ENCODE peak calls at places on chromosomes 6 and 20, in eight cellular contexts. B, R, N, Z, U, M, L and V are unnamed samples.

GRCh38 chr6:42259841-42260395 is 42.3 kb upstream of the MRPS10 start:
- DNase-seq in B (no peak), R (no peak), N (no peak), Z (no peak), U (no peak), M (no peak), L (no peak), V (no peak)

GRCh38 chr6:66291905-66292304 is 584.9 kb upstream of the EYS start:
- DNase-seq in B (no peak), R (no peak), N (no peak), Z (no peak), U (no peak), M (no peak), L (no peak), V (no peak)

GRCh38 chr20:51631011-51631950 is 88.8 kb upstream of the NFATC2 start:
- DNase-seq in B (peak), R (peak), N (peak), Z (peak), U (peak), M (peak), L (peak), V (peak)

GRCh38 chr6:56604186-56604585 is 38.5 kb downstream of the DST start:
- DNase-seq in B (no peak), R (no peak), N (peak), Z (no peak), U (no peak), M (no peak), L (no peak), V (no peak)

GRCh38 chr6:73079611-73079955 is 145.7 kb downstream of the KHDC1L start:
- DNase-seq in B (no peak), R (no peak), N (peak), Z (peak), U (no peak), M (no peak), L (peak), V (no peak)

GRCh38 chr20:9635756-9636155 is 121.4 kb downstream of the LAMP5 start:
- DNase-seq in B (no peak), R (no peak), N (no peak), Z (no peak), U (no peak), M (no peak), L (no peak), V (no peak)

GRCh38 chr6:17490724-17491123 is 97.3 kb downstream of the CAP2 start:
- DNase-seq in B (no peak), R (no peak), N (no peak), Z (peak), U (no peak), M (no peak), L (no peak), V (no peak)

GRCh38 chr6:52642381-52642780 is 28.5 kb upstream of the TMEM14A start:
- DNase-seq in B (no peak), R (no peak), N (no peak), Z (no peak), U (no peak), M (no peak), L (no peak), V (no peak)

GRCh38 chr6:125718109-125718508 is 31.3 kb upstream of the HEY2 start:
- DNase-seq in B (no peak), R (no peak), N (no peak), Z (no peak), U (no peak), M (no peak), L (no peak), V (no peak)

GRCh38 chr6:19327246-19327645 is 509.9 kb upstream of the ID4 start:
- DNase-seq in B (no peak), R (no peak), N (peak), Z (peak), U (no peak), M (no peak), L (no peak), V (no peak)

GRCh38 chr6:167974644-167975344 is 22.7 kb upstream of the KIF25 start:
- DNase-seq in B (no peak), R (no peak), N (peak), Z (no peak), U (no peak), M (no peak), L (no peak), V (no peak)

GRCh38 chr6:169700296-169700695 is 1.5 kb downstream of the WDR27 start:
- DNase-seq in B (no peak), R (no peak), N (no peak), Z (peak), U (no peak), M (no peak), L (no peak), V (no peak)

GRCh38 chr20:33837096-33837830 is 26.1 kb downstream of the CHMP4B start:
- DNase-seq in B (no peak), R (no peak), N (no peak), Z (no peak), U (no peak), M (no peak), L (no peak), V (no peak)

GRCh38 chr20:33840759-33841438 is 29.8 kb downstream of the CHMP4B start:
- DNase-seq in B (no peak), R (no peak), N (no peak), Z (no peak), U (no peak), M (no peak), L (no peak), V (no peak)

GRCh38 chr20:33835773-33836172 is 24.6 kb downstream of the CHMP4B start:
- DNase-seq in B (no peak), R (peak), N (peak), Z (peak), U (no peak), M (no peak), L (no peak), V (no peak)

GRCh38 chr20:33839591-33839990 is 28.4 kb downstream of the CHMP4B start:
- DNase-seq in B (no peak), R (no peak), N (no peak), Z (no peak), U (peak), M (peak), L (no peak), V (no peak)

DNA sequence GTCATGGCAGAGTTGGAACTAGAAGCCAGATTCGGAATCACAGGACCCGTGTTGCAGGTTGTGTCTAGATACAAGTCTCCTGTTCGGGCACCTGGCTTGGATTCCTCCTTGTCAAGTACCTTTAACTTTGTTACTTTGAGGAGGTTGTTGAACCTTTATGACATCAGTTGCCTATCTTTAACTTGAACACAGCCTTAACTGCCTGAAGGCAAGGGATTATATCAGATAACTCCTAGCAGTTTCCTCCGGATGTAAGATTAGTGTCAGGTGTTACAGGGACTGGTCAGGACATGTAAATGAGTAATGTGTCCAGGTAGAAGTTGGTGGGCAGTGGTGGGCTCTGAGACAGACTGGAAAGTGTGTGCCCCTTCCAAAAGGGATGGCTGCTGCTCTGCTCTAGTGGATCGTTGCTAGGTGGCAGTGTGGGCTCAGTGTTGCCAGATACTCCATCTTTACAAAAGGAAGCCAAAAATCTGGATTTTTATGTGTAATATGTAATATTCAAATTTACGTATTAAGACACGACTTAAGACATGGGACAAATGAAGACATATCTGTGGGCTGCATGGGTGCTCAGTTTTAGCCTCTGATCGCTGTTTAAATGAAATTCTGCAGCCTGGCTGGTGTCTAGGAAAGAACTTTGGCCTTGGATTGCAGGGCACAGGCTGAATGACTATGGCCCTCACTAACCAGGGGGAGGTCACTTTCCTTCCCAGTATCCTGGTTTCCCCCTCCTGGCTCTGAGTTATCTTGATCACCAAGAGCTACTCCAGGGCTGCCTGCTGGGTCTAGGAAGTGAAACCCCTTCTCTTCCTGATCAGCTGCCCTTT is 27.1 kb downstream of the CHMP4B start:
- DNase-seq in B (no peak), R (no peak), N (no peak), Z (no peak), U (no peak), M (no peak), L (no peak), V (no peak)
- TF ChIP-seq CTCF in B (no peak), R (no peak), N (no peak), Z (no peak), U (no peak), M (no peak), L (no peak), V (no peak)

GRCh38 chr20:48767269-48767960 is 60.4 kb downstream of the PREX1 start:
- DNase-seq in B (no peak), R (no peak), N (no peak), Z (no peak), U (no peak), M (no peak), L (no peak), V (no peak)
- H3K4me3 ChIP-seq in B (no peak), R (no peak), N (no peak), Z (no peak), U (no peak), M (no peak), L (no peak), V (no peak)

GRCh38 chr20:62227977-62228958 is 8.2 kb upstream of the HRH3 start:
- DNase-seq in B (no peak), R (no peak), N (no peak), Z (no peak), U (no peak), M (no peak), L (no peak), V (no peak)
- TF ChIP-seq CTCF in B (no peak), R (no peak), N (no peak), Z (no peak), U (no peak), M (no peak), L (no peak), V (no peak)

GRCh38 chr20:41141153-41141815 is 3.9 kb downstream of the PLCG1 start:
- DNase-seq in B (no peak), R (peak), N (peak), Z (peak), U (peak), M (peak), L (no peak), V (no peak)
- H3K4me3 ChIP-seq in B (no peak), R (no peak), N (no peak), Z (no peak), U (peak), M (peak), L (no peak), V (no peak)

GRCh38 chr20:1382670-1383069 is 10.2 kb downstream of the FKBP1A start:
- DNase-seq in B (peak), R (no peak), N (no peak), Z (peak), U (no peak), M (no peak), L (no peak), V (no peak)

GRCh38 chr20:1377984-1378742 is 14.7 kb downstream of the FKBP1A start:
- DNase-seq in B (no peak), R (no peak), N (peak), Z (no peak), U (no peak), M (no peak), L (no peak), V (no peak)

GRCh38 chr20:1386323-1386722 is 6.5 kb downstream of the FKBP1A start:
- DNase-seq in B (peak), R (no peak), N (no peak), Z (no peak), U (no peak), M (no peak), L (no peak), V (no peak)

GRCh38 chr20:1383621-1384404 is 9.0 kb downstream of the FKBP1A start:
- DNase-seq in B (peak), R (no peak), N (no peak), Z (no peak), U (no peak), M (no peak), L (no peak), V (no peak)

DNA sequence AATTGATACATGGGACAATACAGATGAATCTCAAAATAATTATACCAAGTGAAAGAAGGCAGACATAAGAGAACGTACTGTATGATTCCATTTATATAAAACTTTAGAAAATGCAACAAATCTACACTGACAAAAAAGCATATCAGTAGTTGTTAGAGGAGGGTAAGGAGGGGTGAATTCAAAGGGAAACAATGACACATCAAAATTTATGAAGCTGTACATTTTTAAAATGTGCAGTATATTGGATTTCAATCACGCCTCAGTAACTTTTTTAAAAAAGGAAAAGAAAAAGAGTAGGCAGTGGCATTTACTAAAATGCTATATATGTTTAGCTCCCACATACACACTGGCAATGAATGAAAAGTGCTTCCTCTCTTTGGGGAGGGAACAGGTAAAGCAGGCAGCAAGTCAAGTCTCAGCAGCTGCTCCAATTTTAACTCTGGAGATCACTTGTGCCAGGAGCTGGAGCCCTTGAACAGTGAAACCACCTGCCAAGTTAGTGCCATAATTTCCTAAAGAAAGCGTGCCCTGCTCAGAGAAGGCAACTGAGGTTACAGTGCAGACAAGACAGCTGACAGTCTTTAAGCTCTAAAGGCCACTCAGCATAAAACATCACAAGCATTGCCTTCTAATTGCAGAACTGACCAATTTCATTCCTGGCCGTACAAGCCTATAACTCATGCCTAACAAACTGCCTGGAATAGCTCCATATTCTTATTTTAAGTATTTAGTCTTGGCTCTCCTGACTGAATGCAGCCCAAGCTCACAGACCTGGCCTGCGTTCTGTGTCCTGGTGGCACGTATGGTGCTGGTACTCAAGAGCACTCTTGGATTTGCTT is 10.9 kb downstream of the FKBP1A start:
- DNase-seq in B (no peak), R (no peak), N (no peak), Z (peak), U (no peak), M (no peak), L (no peak), V (no peak)
- TF ChIP-seq CTCF in B (no peak), R (no peak), N (no peak), Z (no peak), U (no peak), M (no peak), L (no peak), V (no peak)

DNA sequence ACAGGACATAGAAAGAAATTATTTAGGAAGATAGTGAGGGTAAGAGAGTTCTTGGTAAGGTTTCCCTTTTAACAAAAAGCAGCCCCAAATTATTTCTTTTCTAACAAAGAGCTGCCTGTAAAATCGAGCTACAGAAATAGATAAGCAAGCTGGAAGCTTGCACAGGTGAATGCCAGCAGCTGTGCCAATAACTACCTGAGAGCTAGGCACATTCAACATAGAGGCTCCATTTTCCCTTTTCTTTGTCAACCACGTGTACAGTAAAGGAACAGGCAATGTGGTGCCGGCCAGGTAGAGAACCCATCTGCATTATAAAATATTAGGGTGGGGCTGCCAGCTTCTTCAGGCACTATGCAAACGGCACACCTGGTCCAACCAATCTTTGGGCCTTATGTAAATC is 341.6 kb upstream of the JAG1 start:
- DNase-seq in B (no peak), R (no peak), N (no peak), Z (no peak), U (no peak), M (no peak), L (no peak), V (no peak)
- H3K4me3 ChIP-seq in B (no peak), R (no peak), N (no peak), Z (no peak), U (no peak), M (no peak), L (no peak), V (no peak)

GRCh38 chr6:85828973-85829372 is 186.3 kb upstream of the SYNCRIP start:
- DNase-seq in B (no peak), R (no peak), N (no peak), Z (no peak), U (no peak), M (no peak), L (no peak), V (no peak)
- TF ChIP-seq CTCF in B (no peak), R (no peak), N (no peak), Z (no peak), U (no peak), M (no peak), L (no peak), V (no peak)

DNA sequence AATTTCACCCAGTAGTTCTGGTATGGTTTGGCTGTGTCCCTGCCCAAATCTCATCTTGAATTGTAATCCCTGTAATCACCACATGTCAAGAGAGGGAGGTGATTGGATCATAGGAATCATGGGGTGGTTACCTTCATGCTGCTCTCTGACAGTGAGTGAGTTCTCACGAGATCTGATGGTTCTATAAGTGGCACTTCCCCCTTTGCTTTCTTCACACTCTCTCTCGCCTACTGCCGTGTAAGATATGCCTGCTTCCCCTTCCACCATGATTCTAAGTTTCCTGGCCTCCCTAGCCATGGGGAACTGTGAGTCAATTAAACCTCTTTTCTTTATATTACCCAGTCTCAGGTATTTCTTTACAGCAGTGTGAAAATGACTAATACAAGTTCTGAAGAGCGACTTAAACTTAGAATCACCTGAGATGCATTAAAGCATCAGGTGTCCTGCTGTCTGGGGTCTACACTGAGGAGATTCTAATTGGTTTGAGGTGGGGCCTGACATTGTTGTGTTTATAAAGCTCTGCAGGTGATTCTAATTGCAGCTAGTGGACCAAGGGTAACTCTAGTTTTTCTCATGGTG is 82.1 kb upstream of the DTNBP1 start:
- DNase-seq in B (no peak), R (no peak), N (no peak), Z (no peak), U (no peak), M (no peak), L (no peak), V (no peak)
- H3K4me3 ChIP-seq in B (no peak), R (no peak), N (no peak), Z (no peak), U (no peak), M (no peak), L (no peak), V (no peak)

DNA sequence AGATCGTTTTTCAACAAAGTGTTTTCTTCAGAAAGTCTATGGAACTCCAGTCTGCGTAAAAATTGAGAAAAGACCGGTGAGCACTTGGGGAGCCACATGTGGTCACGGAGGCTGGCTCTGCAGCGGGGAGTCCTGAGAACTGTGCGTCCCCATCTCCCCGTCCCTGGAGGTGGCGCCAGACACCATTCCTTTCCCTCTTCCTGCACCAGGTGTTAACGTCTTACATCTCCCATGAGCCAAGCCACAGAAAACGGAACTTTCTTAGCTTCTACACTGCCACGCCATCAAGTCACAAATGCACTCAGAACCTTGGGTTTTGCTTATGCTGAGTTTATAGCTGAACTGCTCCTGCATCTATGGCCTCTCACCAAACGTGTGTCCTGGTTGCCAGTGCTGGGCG is 62.6 kb downstream of the GINS1 start:
- DNase-seq in B (no peak), R (no peak), N (peak), Z (peak), U (no peak), M (no peak), L (no peak), V (no peak)
- TF ChIP-seq CTCF in B (no peak), R (peak), N (peak), Z (peak), U (peak), M (no peak), L (peak), V (peak)

DNA sequence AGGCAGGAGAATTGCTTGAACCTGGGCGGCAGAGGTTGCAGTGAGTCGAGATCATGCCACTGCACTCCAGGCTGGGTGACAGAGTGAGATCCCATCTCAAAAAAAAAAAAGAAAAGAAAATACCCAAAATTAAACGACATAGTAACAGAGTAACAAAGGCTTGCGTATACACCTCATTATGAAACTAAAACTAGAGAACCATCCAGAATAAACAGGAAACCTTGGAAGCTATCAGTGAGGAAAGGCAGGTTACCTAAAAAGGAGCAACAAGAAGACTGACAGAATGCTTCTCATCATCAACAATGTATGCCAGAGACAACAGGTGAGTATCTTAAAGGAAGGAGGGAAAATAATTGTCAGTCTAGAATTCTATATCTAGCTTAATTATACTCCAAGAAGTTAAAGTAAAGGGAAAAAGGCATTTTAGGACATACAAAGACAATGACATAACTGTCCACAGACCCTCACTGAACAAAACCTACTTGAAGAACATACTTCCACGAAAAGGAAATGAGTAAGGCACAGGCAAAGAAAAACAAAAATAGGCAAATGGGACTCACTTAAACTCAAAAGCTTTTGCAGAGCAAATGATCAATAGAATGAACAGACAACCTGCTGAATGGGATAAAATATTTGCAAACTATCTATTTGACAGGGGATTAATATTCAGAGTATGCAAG is 64.1 kb upstream of the NT5E start:
- DNase-seq in B (no peak), R (no peak), N (no peak), Z (no peak), U (no peak), M (no peak), L (no peak), V (no peak)
- H3K4me3 ChIP-seq in B (no peak), R (no peak), N (no peak), Z (no peak), U (no peak), M (no peak), L (no peak), V (no peak)